ENCODE peak calls at places on chromosomes 13 and 19, in four cellular contexts. One of them, this sample, is unnamed.

GRCh38 chr13:48873598-48873997 is 102.1 kb upstream of the FNDC3A start:
- DNase-seq in cardiac fibroblast: peak; percentile 23
- DNase-seq in small intestine: no peak
- DNase-seq in heart right ventricle: no peak
- DNase-seq in this sample: peak; percentile 17

GRCh38 chr19:7292950-7293794 is 1.0 kb downstream of the INSR start:
- DNase-seq in small intestine: peak; percentile 75
- DNase-seq in cardiac fibroblast: peak; percentile 3
- DNase-seq in heart right ventricle: peak; percentile 34
- DNase-seq in this sample: peak; percentile 77

GRCh38 chr13:36750946-36751345 is 68.1 kb upstream of the RFXAP start:
- DNase-seq in small intestine: no peak
- DNase-seq in heart right ventricle: no peak
- DNase-seq in cardiac fibroblast: no peak
- DNase-seq in this sample: no peak

GRCh38 chr13:23848639-23849282 is 40.4 kb downstream of the MIPEP start:
- DNase-seq in heart right ventricle: no peak
- DNase-seq in small intestine: no peak
- DNase-seq in cardiac fibroblast: no peak
- DNase-seq in this sample: no peak

GRCh38 chr13:41995946-41996345 is 35.0 kb upstream of the VWA8 start:
- DNase-seq in heart right ventricle: no peak
- DNase-seq in cardiac fibroblast: peak; percentile 32
- DNase-seq in small intestine: no peak
- DNase-seq in this sample: no peak

GRCh38 chr19:51525731-51526130 is 5.7 kb downstream of the SIGLEC6 start:
- DNase-seq in heart right ventricle: no peak
- DNase-seq in cardiac fibroblast: no peak
- DNase-seq in small intestine: no peak
- DNase-seq in this sample: no peak

GRCh38 chr13:28489536-28489935 is 5.4 kb downstream of the FLT1 start:
- DNase-seq in heart right ventricle: no peak
- DNase-seq in cardiac fibroblast: peak; percentile 20
- DNase-seq in small intestine: no peak
- DNase-seq in this sample: no peak

GRCh38 chr19:50003810-50004419 is 21.3 kb downstream of the VRK3 start:
- DNase-seq in small intestine: peak; percentile 13
- DNase-seq in cardiac fibroblast: peak; percentile 96
- DNase-seq in heart right ventricle: peak; percentile 16
- DNase-seq in this sample: no peak

GRCh38 chr13:47220453-47221150 is 323.7 kb upstream of the HTR2A start:
- DNase-seq in small intestine: no peak
- DNase-seq in heart right ventricle: no peak
- DNase-seq in cardiac fibroblast: no peak
- DNase-seq in this sample: no peak

GRCh38 chr19:7006305-7006704 is 14.9 kb downstream of the MBD3L2B start:
- DNase-seq in cardiac fibroblast: no peak
- DNase-seq in heart right ventricle: no peak
- DNase-seq in small intestine: no peak
- DNase-seq in this sample: no peak

GRCh38 chr19:45253396-45254027 is 2.4 kb downstream of the MARK4 start:
- DNase-seq in heart right ventricle: no peak
- DNase-seq in cardiac fibroblast: peak; percentile 35
- DNase-seq in small intestine: no peak
- DNase-seq in this sample: no peak

GRCh38 chr13:29523199-29523931 is 72.1 kb downstream of the SLC7A1 start:
- DNase-seq in small intestine: no peak
- DNase-seq in heart right ventricle: peak; percentile 60
- DNase-seq in cardiac fibroblast: peak; percentile 96
- DNase-seq in this sample: no peak

GRCh38 chr19:30684613-30685012 is 312.4 kb downstream of the ZNF536 start:
- DNase-seq in small intestine: no peak
- DNase-seq in cardiac fibroblast: no peak
- DNase-seq in heart right ventricle: no peak
- DNase-seq in this sample: no peak

GRCh38 chr19:40646564-40647254 is 43.7 kb downstream of the NUMBL start:
- DNase-seq in small intestine: no peak
- DNase-seq in heart right ventricle: no peak
- DNase-seq in cardiac fibroblast: peak; percentile 38
- DNase-seq in this sample: no peak

GRCh38 chr13:94854688-94855087 is 142.3 kb upstream of the SOX21 start:
- DNase-seq in heart right ventricle: no peak
- DNase-seq in cardiac fibroblast: no peak
- DNase-seq in small intestine: no peak
- DNase-seq in this sample: no peak

GRCh38 chr13:109110159-109110558 is 480.7 kb downstream of the MYO16 start:
- DNase-seq in heart right ventricle: no peak
- DNase-seq in small intestine: no peak
- DNase-seq in cardiac fibroblast: no peak
- DNase-seq in this sample: no peak

GRCh38 chr19:15378529-15379082 is 981 bp downstream of the AKAP8 start:
- DNase-seq in cardiac fibroblast: peak; percentile 61
- DNase-seq in small intestine: peak; percentile 68
- DNase-seq in heart right ventricle: no peak
- DNase-seq in this sample: peak; percentile 77

GRCh38 chr19:48578891-48579290 is 26.9 kb downstream of the SULT2B1 start:
- DNase-seq in heart right ventricle: no peak
- DNase-seq in cardiac fibroblast: no peak
- DNase-seq in small intestine: peak; percentile 36
- DNase-seq in this sample: no peak

GRCh38 chr19:56885173-56885679 is 44.7 kb upstream of the PEG3 start:
- DNase-seq in small intestine: no peak
- DNase-seq in heart right ventricle: no peak
- DNase-seq in cardiac fibroblast: no peak
- DNase-seq in this sample: no peak

DNA sequence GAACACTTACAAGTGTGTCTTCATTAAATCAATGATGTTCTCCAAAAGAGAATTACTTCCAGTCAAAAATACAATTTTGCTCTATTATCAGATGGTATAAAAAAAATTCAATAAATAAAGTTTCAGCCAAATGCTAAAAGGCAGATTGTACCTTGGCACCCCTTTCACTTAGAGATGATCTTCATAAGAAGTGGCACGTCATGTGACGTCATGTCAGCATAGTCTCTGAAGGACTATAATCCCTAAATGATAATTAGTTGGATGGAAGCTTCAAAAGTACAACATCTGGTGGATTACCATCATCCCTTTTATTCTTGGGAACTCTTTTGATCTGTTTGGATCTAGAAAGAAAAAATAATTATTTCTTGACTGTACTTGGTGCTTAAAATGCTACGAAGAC is 335.5 kb upstream of the EDNRB start:
- DNase-seq in small intestine: no peak
- DNase-seq in heart right ventricle: no peak
- DNase-seq in cardiac fibroblast: no peak
- DNase-seq in this sample: no peak
- H3K4me3 ChIP-seq in small intestine: no peak overlapping the region
- H3K4me3 ChIP-seq in heart right ventricle: no peak overlapping the region
- H3K4me3 ChIP-seq in cardiac fibroblast: no peak overlapping the region
- H3K4me3 ChIP-seq in this sample: no peak overlapping the region

GRCh38 chr19:32224371-32225244 is 120.8 kb upstream of the ZNF507 start:
- DNase-seq in small intestine: peak; percentile 39
- DNase-seq in heart right ventricle: peak; percentile 37
- DNase-seq in cardiac fibroblast: peak; percentile 51
- DNase-seq in this sample: peak; percentile 94
- H3K4me3 ChIP-seq in small intestine: no peak overlapping the region
- H3K4me3 ChIP-seq in heart right ventricle: peak overlapping the region; percentile 27
- H3K4me3 ChIP-seq in cardiac fibroblast: no peak overlapping the region
- H3K4me3 ChIP-seq in this sample: peak overlapping the region; percentile 15

DNA sequence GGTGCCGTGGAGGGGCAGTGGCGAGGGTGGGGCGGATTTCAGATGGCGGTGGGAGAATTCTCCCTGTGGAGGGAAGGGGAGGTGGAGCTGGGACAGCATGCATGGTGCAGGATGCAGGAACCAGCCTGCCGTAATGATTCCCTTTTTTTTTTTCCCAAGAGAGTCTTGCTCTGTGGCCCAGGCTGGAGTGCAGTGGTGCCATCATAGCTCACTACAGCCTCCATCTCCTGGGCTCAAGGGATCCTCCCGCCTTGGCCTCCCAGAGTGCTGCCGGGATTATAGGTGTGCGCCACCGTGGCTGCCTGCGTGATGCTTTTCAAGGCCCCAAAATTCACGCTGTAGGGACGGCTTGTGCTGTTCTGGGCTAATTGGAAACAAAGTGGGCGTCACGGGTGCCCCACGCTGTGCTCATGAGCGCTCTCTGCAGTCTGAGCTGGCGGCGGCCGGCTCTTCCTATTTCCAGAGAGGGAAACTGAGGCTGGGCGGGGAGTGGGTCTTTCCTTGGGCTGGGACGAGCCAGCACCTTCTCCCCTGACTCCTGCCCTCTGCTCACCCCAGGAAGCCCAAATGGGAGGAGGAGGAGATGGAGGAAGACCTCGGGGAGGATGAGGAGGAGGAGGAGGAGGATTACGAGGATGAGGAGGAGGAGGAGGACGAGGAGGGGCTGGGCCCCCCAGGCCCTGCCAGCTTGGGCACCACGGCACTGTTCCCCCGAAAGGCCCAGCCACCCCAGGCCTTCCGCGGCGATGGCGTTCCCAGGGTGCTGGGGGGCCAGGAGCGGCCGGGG is 6.2 kb downstream of the ARID3A start:
- DNase-seq in small intestine: no peak
- DNase-seq in heart right ventricle: no peak
- DNase-seq in cardiac fibroblast: no peak
- DNase-seq in this sample: no peak
- H3K4me3 ChIP-seq in small intestine: no peak overlapping the region
- H3K4me3 ChIP-seq in heart right ventricle: no peak overlapping the region
- H3K4me3 ChIP-seq in cardiac fibroblast: no peak overlapping the region
- H3K4me3 ChIP-seq in this sample: no peak overlapping the region

DNA sequence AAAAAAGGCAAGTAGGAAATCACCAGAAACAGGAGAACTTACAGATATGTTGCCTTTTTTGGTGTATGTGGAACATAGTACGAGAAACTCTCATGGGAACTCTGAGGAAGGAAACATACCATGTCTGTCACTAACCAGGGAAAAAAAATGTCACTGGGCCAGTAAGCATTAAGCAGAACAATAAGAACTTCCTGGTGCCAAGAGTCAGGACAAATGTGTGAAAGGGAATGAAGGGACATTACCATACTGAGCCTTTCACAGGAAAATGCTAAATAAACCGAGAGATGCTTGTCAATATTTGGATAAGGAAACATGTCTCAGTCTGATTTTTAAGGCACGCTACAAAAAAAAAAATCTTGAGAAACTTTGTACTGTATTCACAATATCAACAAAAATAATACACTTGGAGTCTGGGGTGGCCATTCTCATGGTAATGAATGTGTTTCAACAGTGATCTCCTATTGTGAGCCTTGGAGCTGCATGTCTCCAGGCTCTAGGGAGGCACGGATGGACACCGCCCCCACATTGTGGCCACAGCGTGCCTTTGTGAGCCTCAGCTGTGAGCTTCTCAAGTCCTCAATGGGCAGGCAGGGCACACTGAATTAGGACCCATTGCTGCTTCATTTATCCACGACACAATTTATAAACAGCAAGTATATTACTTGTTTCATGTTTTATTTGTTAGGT is 113.0 kb upstream of the ARGLU1 start:
- DNase-seq in heart right ventricle: peak; percentile 16
- DNase-seq in cardiac fibroblast: no peak
- DNase-seq in small intestine: no peak
- DNase-seq in this sample: peak; percentile 66
- H3K4me3 ChIP-seq in heart right ventricle: no peak overlapping the region
- H3K4me3 ChIP-seq in cardiac fibroblast: no peak overlapping the region
- H3K4me3 ChIP-seq in small intestine: no peak overlapping the region
- H3K4me3 ChIP-seq in this sample: no peak overlapping the region

GRCh38 chr19:38563475-38563874 is 54.3 kb downstream of the MAP4K1 start:
- DNase-seq in cardiac fibroblast: no peak
- DNase-seq in small intestine: no peak
- DNase-seq in heart right ventricle: no peak
- DNase-seq in this sample: no peak

GRCh38 chr19:38562096-38562495 is 55.7 kb downstream of the MAP4K1 start:
- DNase-seq in small intestine: no peak
- DNase-seq in heart right ventricle: no peak
- DNase-seq in cardiac fibroblast: no peak
- DNase-seq in this sample: no peak

GRCh38 chr19:38561658-38562057 is 56.1 kb downstream of the MAP4K1 start:
- DNase-seq in heart right ventricle: no peak
- DNase-seq in small intestine: no peak
- DNase-seq in cardiac fibroblast: no peak
- DNase-seq in this sample: peak; percentile 32

GRCh38 chr19:38565686-38566105 is 52.1 kb downstream of the MAP4K1 start:
- DNase-seq in cardiac fibroblast: no peak
- DNase-seq in small intestine: no peak
- DNase-seq in heart right ventricle: no peak
- DNase-seq in this sample: peak; percentile 44

DNA sequence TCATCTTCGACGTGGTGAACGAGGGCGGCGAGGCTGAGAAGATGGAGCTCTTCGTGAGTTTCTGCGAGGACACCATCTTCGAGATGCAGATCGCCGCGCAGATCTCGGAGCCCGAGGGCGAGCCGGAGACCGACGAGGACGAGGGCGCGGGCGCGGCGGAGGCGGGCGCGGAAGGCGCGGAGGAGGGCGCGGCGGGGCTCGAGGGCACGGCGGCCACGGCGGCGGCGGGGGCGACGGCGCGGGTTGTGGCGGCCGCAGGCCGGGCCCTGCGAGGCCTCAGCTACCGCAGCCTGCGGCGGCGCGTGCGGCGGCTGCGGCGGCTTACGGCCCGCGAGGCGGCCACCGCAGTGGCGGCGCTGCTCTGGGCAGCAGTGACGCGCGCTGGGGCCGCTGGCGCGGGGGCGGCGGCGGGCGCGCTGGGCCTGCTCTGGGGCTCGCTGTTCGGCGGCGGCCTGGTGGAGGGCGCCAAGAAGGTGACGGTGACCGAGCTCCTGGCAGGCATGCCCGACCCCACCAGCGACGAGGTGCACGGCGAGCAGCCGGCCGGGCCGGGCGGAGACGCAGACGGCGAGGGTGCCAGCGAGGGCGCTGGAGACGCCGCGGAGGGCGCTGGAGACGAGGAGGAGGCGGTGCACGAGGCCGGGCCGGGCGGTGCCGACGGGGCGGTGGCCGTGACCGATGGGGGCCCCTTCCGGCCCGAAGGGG is 52.6 kb downstream of the MAP4K1 start:
- DNase-seq in small intestine: no peak
- DNase-seq in cardiac fibroblast: no peak
- DNase-seq in heart right ventricle: no peak
- DNase-seq in this sample: peak; percentile 54
- H3K4me3 ChIP-seq in small intestine: no peak overlapping the region
- H3K4me3 ChIP-seq in cardiac fibroblast: no peak overlapping the region
- H3K4me3 ChIP-seq in heart right ventricle: peak overlapping the region; percentile 42
- H3K4me3 ChIP-seq in this sample: no peak overlapping the region

GRCh38 chr19:19526581-19527370 is 1.9 kb upstream of the YJEFN3 start:
- DNase-seq in heart right ventricle: no peak
- DNase-seq in small intestine: no peak
- DNase-seq in cardiac fibroblast: no peak
- DNase-seq in this sample: no peak
- H3K4me3 ChIP-seq in heart right ventricle: no peak overlapping the region
- H3K4me3 ChIP-seq in small intestine: no peak overlapping the region
- H3K4me3 ChIP-seq in cardiac fibroblast: no peak overlapping the region
- H3K4me3 ChIP-seq in this sample: no peak overlapping the region

DNA sequence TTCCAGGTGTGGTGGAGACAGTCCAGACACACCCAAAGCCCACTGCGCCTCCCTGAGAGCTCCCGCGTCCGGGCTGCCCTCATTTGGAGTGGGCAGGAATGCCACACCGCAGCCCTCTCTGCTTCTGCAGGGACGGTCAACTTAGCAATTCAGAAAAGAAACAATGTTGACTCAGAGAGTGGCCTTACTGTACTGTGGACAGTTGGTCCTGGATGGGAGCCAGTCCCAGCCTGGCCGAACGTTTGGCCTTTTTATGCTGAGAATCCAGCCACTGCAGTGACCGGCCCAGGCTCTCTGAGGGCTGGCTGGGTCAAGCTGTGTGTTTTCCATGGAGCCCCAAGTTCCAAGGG is 7.2 kb downstream of the GAS6 start:
- DNase-seq in cardiac fibroblast: peak; percentile 72
- DNase-seq in small intestine: no peak
- DNase-seq in heart right ventricle: peak; percentile 18
- DNase-seq in this sample: peak; percentile 51
- H3K4me3 ChIP-seq in cardiac fibroblast: no peak overlapping the region
- H3K4me3 ChIP-seq in small intestine: no peak overlapping the region
- H3K4me3 ChIP-seq in heart right ventricle: no peak overlapping the region
- H3K4me3 ChIP-seq in this sample: no peak overlapping the region

This sample was measured in H7.